ENCODE peak calls at places on chromosomes 12 and 14, in nine cellular contexts. X is A549, E is transverse colon, T is ovary, G is tibial nerve, V is sigmoid colon, A is stomach, B is H1, I is esophagus muscularis mucosa. Y is an unnamed sample.

GRCh38 chr14:68738559-68738958 is 54.3 kb downstream of the ZFP36L1 start:
- DNase-seq in X (no peak), E (no peak), T (no peak), G (no peak), V (no peak), A (no peak), B (no peak), I (no peak), Y (no peak)

GRCh38 chr12:186006-186625 is 27.8 kb downstream of the SLC6A12 start:
- DNase-seq in X (no peak), E (no peak), T (no peak), G (no peak), V (no peak), A (no peak), B (no peak), I (no peak), Y (no peak)

GRCh38 chr14:29462271-29462670 is 465.4 kb downstream of the PRKD1 start:
- DNase-seq in X (no peak), E (no peak), T (no peak), G (no peak), V (no peak), A (no peak), B (no peak), I (no peak), Y (no peak)

GRCh38 chr14:68544150-68544892 is 248.5 kb downstream of the ZFP36L1 start:
- DNase-seq in X (no peak), E (peak; percentile 64), T (peak; percentile 70), G (peak; percentile 88), V (peak; percentile 97), A (peak; percentile 72), B (no peak), I (peak; percentile 94), Y (peak; percentile 90)

GRCh38 chr12:86660488-86661171 is 404.4 kb upstream of the MGAT4C start:
- DNase-seq in X (peak; percentile 95), E (no peak), T (no peak), G (no peak), V (no peak), A (no peak), B (no peak), I (no peak), Y (no peak)

GRCh38 chr12:115998119-115998633 is 279.3 kb downstream of the MED13L start:
- DNase-seq in X (peak; percentile 56), E (peak; percentile 14), T (no peak), G (no peak), V (no peak), A (no peak), B (peak; percentile 61), I (no peak), Y (no peak)

GRCh38 chr12:71392521-71393145 is 47.0 kb upstream of the LGR5 start:
- DNase-seq in X (peak; percentile 84), E (no peak), T (no peak), G (peak; percentile 33), V (no peak), A (no peak), B (no peak), I (no peak), Y (no peak)

GRCh38 chr14:101707285-101707842 is 54.1 kb upstream of the PPP2R5C start:
- DNase-seq in X (peak; percentile 81), E (peak; percentile 58), T (peak; percentile 50), G (peak; percentile 53), V (no peak), A (no peak), B (peak; percentile 59), I (peak; percentile 93), Y (no peak)

GRCh38 chr12:18242380-18243089 is 18.8 kb upstream of the PIK3C2G start:
- DNase-seq in X (peak; percentile 43), E (peak; percentile 13), T (no peak), G (no peak), V (no peak), A (peak; percentile 57), B (no peak), I (no peak), Y (no peak)

GRCh38 chr14:75654127-75654732 is 6.4 kb downstream of the ERG28 start:
- DNase-seq in X (peak; percentile 66), E (peak; percentile 87), T (peak; percentile 86), G (peak; percentile 85), V (peak; percentile 85), A (peak; percentile 88), B (peak; percentile 95), I (peak; percentile 96), Y (peak; percentile 90)

GRCh38 chr12:86662464-86662863 is 406.3 kb upstream of the MGAT4C start:
- DNase-seq in X (no peak), E (no peak), T (no peak), G (no peak), V (no peak), A (no peak), B (no peak), I (no peak), Y (no peak)

DNA sequence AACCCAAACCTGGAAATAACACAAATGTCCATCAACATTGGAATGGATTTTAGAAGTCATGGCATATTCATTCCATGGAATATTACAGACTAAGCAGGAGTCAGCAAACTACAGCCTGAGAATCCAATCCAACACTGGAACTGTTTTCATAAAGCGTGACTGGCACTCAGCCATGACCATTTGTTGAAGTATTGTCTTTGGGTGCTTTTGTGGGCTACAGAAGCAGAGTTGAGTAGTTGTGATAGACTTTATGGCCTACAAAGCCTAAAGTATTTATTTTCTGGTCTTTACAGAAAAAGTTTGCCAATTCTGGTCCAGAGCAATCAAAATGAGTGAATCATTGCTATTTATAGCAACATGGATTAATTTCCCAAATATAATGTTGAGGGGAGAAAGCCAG is 34.5 kb upstream of the FRS2 start:
- DNase-seq in X (no peak), E (no peak), T (no peak), G (no peak), V (no peak), A (no peak), B (no peak), I (no peak), Y (no peak)
- TF ChIP-seq EP300 in X (no peak), E (no peak), T (no peak), G (no peak), V (no peak), A (no peak), B (no peak), I (no peak), Y (no peak)

GRCh38 chr12:125180144-125180543 is 114.9 kb downstream of the AACS start:
- DNase-seq in X (no peak), E (no peak), T (no peak), G (no peak), V (no peak), A (no peak), B (no peak), I (no peak), Y (no peak)

GRCh38 chr12:125178222-125178621 is 113.0 kb downstream of the AACS start:
- DNase-seq in X (no peak), E (no peak), T (no peak), G (no peak), V (no peak), A (no peak), B (no peak), I (no peak), Y (no peak)

GRCh38 chr12:125183187-125184067 is 118.2 kb downstream of the AACS start:
- DNase-seq in X (peak; percentile 71), E (peak; percentile 80), T (peak; percentile 80), G (peak; percentile 68), V (peak; percentile 80), A (peak; percentile 83), B (peak; percentile 98), I (peak; percentile 93), Y (peak; percentile 78)

GRCh38 chr12:125184213-125184952 is 119.1 kb downstream of the AACS start:
- DNase-seq in X (no peak), E (no peak), T (no peak), G (no peak), V (no peak), A (peak; percentile 41), B (no peak), I (no peak), Y (no peak)

DNA sequence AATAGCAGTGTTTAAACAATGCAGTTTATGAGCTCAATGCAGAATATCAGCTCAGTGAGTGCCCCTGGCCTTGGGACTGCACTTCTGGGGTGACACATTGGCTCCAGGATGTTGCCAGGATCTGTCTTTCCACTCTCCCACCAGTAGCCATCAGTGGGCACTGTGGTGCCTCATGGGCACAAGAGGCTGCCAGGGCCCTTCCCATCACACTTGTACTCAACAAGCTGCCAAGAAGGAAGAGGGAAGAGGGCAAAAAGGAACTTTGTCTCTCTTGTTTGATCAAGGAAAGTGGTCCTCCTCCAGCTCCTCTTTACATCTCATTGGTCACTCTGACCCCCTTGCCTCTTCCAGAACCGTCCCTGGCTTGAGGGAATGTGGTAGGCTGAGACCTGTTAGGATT is 115.9 kb downstream of the AACS start:
- DNase-seq in X (no peak), E (no peak), T (no peak), G (no peak), V (no peak), A (no peak), B (no peak), I (no peak), Y (no peak)
- TF ChIP-seq EP300 in X (no peak), E (no peak), T (no peak), G (no peak), V (no peak), A (no peak), B (no peak), I (no peak), Y (no peak)

DNA sequence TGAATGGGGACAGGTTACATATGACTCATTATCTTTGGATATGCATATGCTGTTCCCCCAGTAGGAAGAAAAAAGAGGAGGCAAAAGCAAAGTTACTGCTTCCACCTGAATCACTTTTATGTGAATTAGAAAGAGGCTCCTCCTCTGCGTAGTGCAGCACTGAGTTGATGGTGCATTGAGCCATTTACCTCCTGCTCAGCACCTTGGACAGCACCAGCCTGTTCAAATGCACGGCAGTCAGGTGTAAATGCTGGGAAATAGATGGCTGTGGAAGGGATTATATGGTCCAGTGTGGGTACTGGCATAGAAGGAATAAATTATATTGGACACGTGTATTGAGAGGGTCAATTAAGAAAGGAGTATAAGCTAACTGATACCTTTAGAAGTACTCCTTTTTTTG is 541.9 kb upstream of the SEL1L start:
- DNase-seq in X (no peak), E (no peak), T (peak; percentile 31), G (peak; percentile 20), V (no peak), A (peak; percentile 27), B (peak; percentile 83), I (no peak), Y (no peak)
- TF ChIP-seq EP300 in X (no peak), E (no peak), T (no peak), G (no peak), V (no peak), A (no peak), B (no peak), I (no peak), Y (no peak)

DNA sequence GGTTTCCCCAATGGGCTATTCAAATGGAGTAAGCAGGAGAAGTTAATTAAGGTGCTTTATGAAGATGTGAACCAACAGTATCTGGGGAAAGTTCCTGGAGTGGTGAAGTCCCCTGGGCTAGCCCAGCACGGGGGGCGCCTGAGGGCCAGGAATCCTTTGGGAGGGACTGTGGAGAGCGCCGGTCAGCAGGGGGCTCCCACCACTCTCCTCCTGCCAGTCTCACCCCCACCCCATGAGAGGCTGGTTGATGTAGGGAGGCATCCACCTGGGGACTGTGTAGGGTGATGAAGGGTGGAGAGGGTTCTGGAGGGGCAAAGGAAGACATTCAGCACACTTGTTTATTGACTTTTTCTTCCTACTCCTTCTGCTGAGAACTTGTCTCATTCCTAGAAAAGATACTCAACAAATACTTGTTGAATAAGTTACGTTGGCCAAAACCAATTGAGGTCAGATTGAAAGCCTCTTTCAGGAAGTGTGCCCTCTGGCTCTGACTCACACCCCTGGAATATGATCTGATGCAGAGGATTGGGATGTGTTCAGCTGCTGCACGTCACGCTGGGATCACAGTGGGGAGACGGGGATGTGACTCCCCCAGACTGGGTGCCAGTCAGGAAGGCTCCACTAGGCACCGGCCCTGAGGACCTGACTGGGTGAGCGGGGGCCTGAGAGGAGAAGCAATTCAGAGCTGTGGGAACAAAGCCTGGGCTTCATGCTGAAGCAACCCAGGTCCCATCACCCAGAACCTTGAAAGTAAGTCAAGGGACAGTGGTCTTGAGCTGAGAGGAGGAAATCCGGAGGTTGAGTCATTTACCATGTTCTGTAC is 4.2 kb downstream of the CEBPE start:
- DNase-seq in X (peak; percentile 80), E (no peak), T (no peak), G (no peak), V (peak; percentile 58), A (no peak), B (no peak), I (no peak), Y (no peak)
- TF ChIP-seq EP300 in X (no peak), E (no peak), T (no peak), G (no peak), V (no peak), A (no peak), B (no peak), I (no peak), Y (no peak)

Y was measured in suprapubic skin.